ENCODE peak calls at places on chromosome 15, in ten cellular contexts. W is left ventricle myocardium inferior; Q is dorsolateral prefrontal cortex; S is uterus; U is CD4-positive, alpha-beta memory T cell; X is adrenal gland; O is AG04450; H is spleen; E is breast epithelium; R is cardiac muscle cell. D is an unnamed sample.

GRCh38 chr15:75927601-75928000 is 23.9 kb downstream of the FBXO22 start:
- DNase-seq in W (no peak), Q (no peak), S (no peak), U (no peak), X (no peak), O (no peak), H (no peak), E (no peak), R (no peak), D (no peak)

GRCh38 chr15:76398301-76398700 is 61.7 kb downstream of the ISL2 start:
- DNase-seq in W (no peak), Q (no peak), S (no peak), U (no peak), X (no peak), O (no peak), H (no peak), E (no peak), R (no peak), D (no peak)

GRCh38 chr15:99632521-99632920 is 66.7 kb downstream of the MEF2A start:
- DNase-seq in W (no peak), Q (no peak), S (no peak), U (no peak), X (no peak), O (no peak), H (no peak), E (no peak), R (no peak), D (no peak)

GRCh38 chr15:22969512-22969911 is 10.7 kb downstream of the CYFIP1 start:
- DNase-seq in W (no peak), Q (no peak), S (no peak), U (no peak), X (no peak), O (no peak), H (no peak), E (no peak), R (no peak), D (no peak)

GRCh38 chr15:36313021-36313420 is 266.4 kb upstream of the CDIN1 start:
- DNase-seq in W (no peak), Q (no peak), S (no peak), U (no peak), X (no peak), O (no peak), H (no peak), E (no peak), R (no peak), D (no peak)

GRCh38 chr15:82103500-82103899 is 57.7 kb upstream of the MEX3B start:
- DNase-seq in W (no peak), Q (no peak), S (no peak), U (no peak), X (no peak), O (no peak), H (no peak), E (no peak), R (no peak), D (no peak)

GRCh38 chr15:66749841-66750575 is 48.0 kb downstream of the SMAD6 start:
- DNase-seq in W (no peak), Q (no peak), S (no peak), U (no peak), X (no peak), O (no peak), H (no peak), E (no peak), R (peak; percentile 33), D (no peak)

GRCh38 chr15:42071717-42072116 is 22.6 kb downstream of the PLA2G4D start:
- DNase-seq in W (no peak), Q (no peak), S (no peak), U (no peak), X (no peak), O (no peak), H (no peak), E (no peak), R (no peak), D (peak; percentile 36)

GRCh38 chr15:87394676-87395075 is 861.9 kb downstream of the NTRK3 start:
- DNase-seq in W (no peak), Q (no peak), S (no peak), U (no peak), X (no peak), O (no peak), H (no peak), E (no peak), R (no peak), D (no peak)

GRCh38 chr15:66251065-66251789 is 2.3 kb downstream of the MEGF11 start:
- DNase-seq in W (no peak), Q (no peak), S (no peak), U (no peak), X (no peak), O (no peak), H (no peak), E (no peak), R (no peak), D (no peak)

GRCh38 chr15:67897646-67898045 is 57.8 kb upstream of the RNU6-1 start:
- DNase-seq in W (no peak), Q (no peak), S (no peak), U (no peak), X (no peak), O (no peak), H (no peak), E (no peak), R (peak; percentile 51), D (no peak)

GRCh38 chr15:37490707-37491106 is 390.4 kb upstream of the MEIS2 start:
- DNase-seq in W (no peak), Q (no peak), S (no peak), U (no peak), X (no peak), O (no peak), H (no peak), E (no peak), R (no peak), D (no peak)

GRCh38 chr15:49627407-49627877 is 6.6 kb downstream of the DTWD1 start:
- DNase-seq in W (no peak), Q (no peak), S (no peak), U (no peak), X (no peak), O (peak; percentile 72), H (no peak), E (no peak), R (peak; percentile 70), D (no peak)
- H3K4me3 ChIP-seq in W (no peak overlapping the region), Q (no peak overlapping the region), S (no peak overlapping the region), U (no peak overlapping the region), X (no peak overlapping the region), O (no peak overlapping the region), H (no peak overlapping the region), E (no peak overlapping the region), R (no peak overlapping the region), D (no peak overlapping the region)

GRCh38 chr15:64521726-64522164 is 61.4 kb downstream of the ZNF609 start:
- DNase-seq in W (peak; percentile 44), Q (peak; percentile 45), S (no peak), U (no peak), X (peak; percentile 88), O (no peak), H (no peak), E (no peak), R (peak; percentile 82), D (no peak)
- H3K27ac ChIP-seq in W (peak overlapping the region; percentile 57), Q (peak overlapping the region; percentile 94), S (peak overlapping the region; percentile 31), U (no peak overlapping the region), X (peak overlapping the region; percentile 70), O (no peak overlapping the region), H (peak overlapping the region; percentile 49), E (peak overlapping the region; percentile 62), R (peak overlapping the region; percentile 56), D (no peak overlapping the region)

GRCh38 chr15:40241305-40242215 is 2.7 kb downstream of the PAK6 start:
- DNase-seq in W (no peak), Q (no peak), S (no peak), U (no peak), X (peak; percentile 25), O (no peak), H (peak; percentile 29), E (no peak), R (no peak), D (peak; percentile 65)

GRCh38 chr15:40238927-40239591 is at the start of gene PAK6:
- DNase-seq in W (no peak), Q (no peak), S (peak; percentile 54), U (no peak), X (peak; percentile 87), O (no peak), H (no peak), E (peak; percentile 91), R (peak; percentile 44), D (peak; percentile 41)

GRCh38 chr15:40239671-40240618 is 1.1 kb downstream of the PAK6 start:
- DNase-seq in W (no peak), Q (no peak), S (no peak), U (no peak), X (peak; percentile 53), O (no peak), H (peak; percentile 69), E (no peak), R (no peak), D (peak; percentile 68)

GRCh38 chr15:40240619-40241304 is 1.9 kb downstream of the PAK6 start:
- DNase-seq in W (no peak), Q (no peak), S (no peak), U (no peak), X (peak; percentile 42), O (no peak), H (peak; percentile 58), E (no peak), R (no peak), D (peak; percentile 64)

DNA sequence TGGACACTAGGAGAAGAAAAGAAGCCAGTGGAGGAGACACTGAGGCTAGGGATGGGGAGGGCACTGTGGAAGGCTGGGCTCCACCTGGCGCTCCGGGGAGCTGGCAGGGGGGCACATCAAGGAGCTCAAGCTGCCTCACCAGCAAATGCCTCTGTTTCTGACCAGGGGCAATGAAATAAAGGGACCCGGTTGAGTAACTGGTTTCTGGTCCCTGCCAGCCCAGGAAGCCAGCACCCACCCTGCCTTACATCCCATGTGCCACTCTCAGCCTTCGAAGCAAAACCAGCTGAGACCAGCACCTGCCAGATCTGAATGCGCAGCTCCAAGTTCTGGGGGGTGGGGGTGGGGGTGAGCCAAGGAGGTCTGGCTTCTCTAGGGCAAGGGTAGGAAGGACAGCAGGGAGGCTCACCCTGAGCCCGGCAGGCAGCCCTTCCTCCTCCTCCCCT is 359 bp upstream of the PAK6 start:
- DNase-seq in W (no peak), Q (no peak), S (no peak), U (no peak), X (peak; percentile 51), O (no peak), H (no peak), E (no peak), R (no peak), D (no peak)
- H3K4me3 ChIP-seq in W (peak overlapping the region; percentile 57), Q (no peak overlapping the region), S (peak overlapping the region; percentile 24), U (no peak overlapping the region), X (no peak overlapping the region), O (peak overlapping the region; percentile 53), H (no peak overlapping the region), E (peak overlapping the region; percentile 60), R (peak overlapping the region; percentile 15), D (peak overlapping the region; percentile 71)

DNA sequence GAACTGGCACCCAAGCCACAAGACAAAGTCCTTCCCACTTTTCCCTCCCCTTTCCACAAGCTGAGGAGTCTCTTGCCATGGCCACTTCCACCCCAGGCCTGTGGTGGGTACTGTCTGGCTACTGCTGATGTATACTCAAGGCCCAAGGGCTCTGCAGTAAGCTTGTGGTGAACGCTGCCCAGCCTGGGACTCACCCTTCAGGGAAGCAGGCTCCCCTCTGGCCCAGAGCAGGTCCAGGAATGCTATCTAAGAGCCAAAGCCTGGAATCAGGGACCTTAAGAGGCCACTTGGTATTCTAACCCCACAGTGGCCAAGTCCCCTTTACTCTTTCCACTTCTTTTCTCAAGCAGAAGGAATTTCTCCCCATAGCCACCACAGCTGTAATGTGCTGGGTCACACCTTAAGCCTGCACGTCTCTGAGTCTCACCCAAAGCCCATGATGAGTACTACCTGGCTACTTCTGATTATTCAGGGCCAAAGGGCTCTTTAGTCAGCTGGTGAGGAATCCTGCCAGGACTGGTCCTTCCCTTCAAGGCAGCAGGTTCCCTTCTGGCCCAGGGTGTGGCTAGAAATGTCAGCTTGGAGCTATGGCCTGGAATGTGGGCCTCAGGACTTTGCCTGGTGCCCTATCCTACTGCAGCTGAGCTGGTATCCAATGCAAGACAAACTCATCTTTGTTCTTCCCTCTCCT is 4.0 kb downstream of the PATL2 start:
- DNase-seq in W (no peak), Q (no peak), S (no peak), U (no peak), X (no peak), O (no peak), H (no peak), E (no peak), R (no peak), D (no peak)
- H3K27ac ChIP-seq in W (no peak overlapping the region), Q (no peak overlapping the region), S (no peak overlapping the region), U (no peak overlapping the region), X (no peak overlapping the region), O (no peak overlapping the region), H (no peak overlapping the region), E (no peak overlapping the region), R (no peak overlapping the region), D (no peak overlapping the region)

D was measured in coronary artery.